ENCODE peak calls at places on chromosomes 16 and 17, in six cellular contexts. Y is GM12892, Q is GM12891, G is GM12878, T is K562, C is H1. M is an unnamed sample.

GRCh38 chr17:78990349-78991016 is 10.8 kb upstream of the LGALS3BP start:
- DNase-seq in Y (no peak), Q (peak), G (no peak), T (no peak), C (no peak), M (no peak)

GRCh38 chr16:70380205-70380918 is 33.7 kb downstream of the DDX19A start:
- DNase-seq in Y (no peak), Q (no peak), G (no peak), T (no peak), C (peak), M (peak)

GRCh38 chr17:80586464-80587228 is 42.0 kb downstream of the RPTOR start:
- DNase-seq in Y (no peak), Q (no peak), G (no peak), T (no peak), C (no peak), M (no peak)

GRCh38 chr17:17206149-17206912 is at the start of gene PLD6:
- DNase-seq in Y (peak), Q (peak), G (peak), T (peak), C (no peak), M (peak)

GRCh38 chr17:66814570-66814969 is 20.3 kb upstream of the CACNG5 start:
- DNase-seq in Y (no peak), Q (no peak), G (no peak), T (no peak), C (no peak), M (no peak)

GRCh38 chr17:21678451-21679081 is 13.8 kb upstream of the KCNJ18 start:
- DNase-seq in Y (no peak), Q (no peak), G (no peak), T (peak), C (no peak), M (no peak)

GRCh38 chr16:3569851-3570250 is 7.4 kb downstream of the NLRC3 start:
- DNase-seq in Y (no peak), Q (no peak), G (no peak), T (no peak), C (no peak), M (no peak)

GRCh38 chr17:60354223-60354622 is 37.7 kb downstream of the USP32 start:
- DNase-seq in Y (no peak), Q (no peak), G (no peak), T (no peak), C (no peak), M (peak)

GRCh38 chr17:68288804-68289203 is 2.1 kb downstream of the SLC16A6 start:
- DNase-seq in Y (no peak), Q (no peak), G (no peak), T (no peak), C (no peak), M (no peak)

DNA sequence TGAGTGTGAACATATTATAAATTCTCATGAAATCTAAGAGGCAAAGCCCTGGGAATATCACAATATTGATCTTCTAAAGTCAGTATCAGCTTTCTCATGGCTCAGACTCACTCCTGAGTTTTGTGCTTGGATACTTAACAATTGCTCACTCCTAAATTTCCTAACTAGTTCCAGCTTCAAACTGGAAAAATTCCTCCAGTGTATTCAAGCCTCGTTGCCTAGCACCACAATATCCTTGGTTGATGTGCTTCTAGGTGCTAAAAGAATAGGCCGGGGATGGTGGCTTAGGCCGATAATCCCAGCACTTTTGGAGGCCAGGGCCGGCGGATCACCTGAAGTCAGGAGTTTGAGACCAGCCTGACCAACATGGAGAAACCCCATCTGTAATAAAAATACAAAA is 62.5 kb downstream of the XYLT1 start:
- DNase-seq in Y (no peak), Q (no peak), G (no peak), T (no peak), C (no peak), M (no peak)
- TF ChIP-seq TAF1 in Y (no peak), Q (no peak), G (no peak), T (no peak), C (no peak), M (no peak)

DNA sequence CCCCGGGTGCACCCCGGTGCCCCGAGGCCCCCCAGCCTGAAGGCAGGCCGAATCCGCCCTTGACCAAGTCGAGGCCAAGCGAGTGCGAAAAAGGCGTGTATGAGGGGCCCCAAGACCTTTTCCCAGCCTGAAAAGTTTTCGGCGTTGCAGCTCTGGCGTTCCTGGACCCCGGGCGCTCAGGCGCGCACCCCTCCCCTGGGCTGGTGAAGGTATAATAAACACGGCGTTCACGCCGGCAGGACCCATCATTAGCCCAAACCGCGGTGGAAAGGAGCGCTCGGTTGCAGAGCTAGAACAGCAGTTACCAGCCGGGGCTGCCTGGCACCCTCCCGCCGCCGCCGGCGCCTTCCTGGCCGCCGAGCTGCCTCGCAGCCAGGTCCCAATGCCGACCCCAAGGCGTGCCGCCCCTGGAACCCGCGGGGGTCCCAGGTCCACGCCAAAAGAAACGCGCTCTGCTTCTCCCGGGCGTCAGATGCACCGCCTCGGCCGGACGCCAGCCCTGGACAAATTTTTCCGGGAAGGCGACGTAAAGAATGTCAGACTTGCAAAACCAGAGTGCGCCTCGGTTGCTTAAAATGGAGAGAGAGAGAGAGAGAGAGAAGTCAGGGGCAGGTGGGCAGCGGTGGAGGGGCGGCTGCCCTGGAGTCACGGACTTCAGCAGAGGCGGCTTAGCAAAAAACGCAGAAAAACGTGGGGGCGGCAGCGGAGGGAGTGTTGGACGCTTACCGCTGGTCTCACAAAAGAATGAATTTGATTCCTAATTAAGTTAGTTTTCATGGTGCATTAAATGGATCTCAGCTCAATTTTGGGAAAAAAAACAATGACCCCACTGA is 11.4 kb upstream of the FOXF1 start:
- DNase-seq in Y (no peak), Q (no peak), G (no peak), T (no peak), C (no peak), M (no peak)
- TF ChIP-seq POLR2A in Y (no peak), Q (no peak), G (no peak), T (no peak), C (no peak), M (no peak)

GRCh38 chr17:49985310-49985990 is 9.6 kb downstream of the DLX3 start:
- DNase-seq in Y (no peak), Q (no peak), G (no peak), T (no peak), C (no peak), M (no peak)
- TF ChIP-seq TAF1 in Y (no peak), Q (no peak), G (no peak), T (no peak), C (no peak), M (no peak)

DNA sequence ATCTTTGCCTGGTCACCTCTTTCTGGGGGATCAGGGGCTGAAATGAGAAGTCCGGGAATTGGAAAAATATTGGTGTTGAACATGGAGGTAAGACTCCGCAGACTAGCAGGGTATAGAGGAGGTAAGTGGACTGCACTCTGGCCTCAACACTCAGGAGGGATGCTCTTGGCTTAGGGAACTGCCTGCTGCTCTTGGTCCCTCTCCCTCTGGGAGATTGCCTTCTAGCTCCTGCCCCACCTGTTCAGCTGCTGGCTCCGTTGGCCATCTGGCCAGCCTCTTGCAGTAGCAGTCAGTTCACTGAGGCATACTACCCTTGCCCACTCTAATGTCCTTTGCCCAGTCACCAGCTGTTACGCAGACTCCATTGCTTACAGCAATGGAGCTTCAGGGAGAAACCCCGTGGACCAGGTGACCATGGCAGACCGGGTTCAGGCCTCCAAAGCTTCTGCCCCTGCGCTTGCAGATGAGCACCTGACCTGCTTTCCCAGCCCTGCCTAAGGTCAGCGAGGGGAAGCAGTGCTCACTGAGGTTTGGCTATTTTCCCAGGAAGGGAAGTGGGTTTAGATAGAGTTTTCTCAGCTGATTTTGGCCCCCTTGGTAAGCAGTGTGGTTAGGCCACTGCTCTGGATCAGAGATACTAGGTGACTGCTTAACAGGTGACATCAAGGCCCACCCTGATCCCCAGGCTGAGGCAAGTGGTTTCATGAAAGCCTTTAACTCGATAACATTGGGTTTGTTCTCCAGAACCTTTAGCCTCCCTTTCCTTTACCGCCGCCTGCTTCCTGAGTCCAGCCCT is 11.9 kb downstream of the CDK5RAP3 start:
- DNase-seq in Y (no peak), Q (no peak), G (no peak), T (no peak), C (no peak), M (no peak)
- TF ChIP-seq POLR2A in Y (no peak), Q (no peak), G (no peak), T (no peak), C (no peak), M (peak)

DNA sequence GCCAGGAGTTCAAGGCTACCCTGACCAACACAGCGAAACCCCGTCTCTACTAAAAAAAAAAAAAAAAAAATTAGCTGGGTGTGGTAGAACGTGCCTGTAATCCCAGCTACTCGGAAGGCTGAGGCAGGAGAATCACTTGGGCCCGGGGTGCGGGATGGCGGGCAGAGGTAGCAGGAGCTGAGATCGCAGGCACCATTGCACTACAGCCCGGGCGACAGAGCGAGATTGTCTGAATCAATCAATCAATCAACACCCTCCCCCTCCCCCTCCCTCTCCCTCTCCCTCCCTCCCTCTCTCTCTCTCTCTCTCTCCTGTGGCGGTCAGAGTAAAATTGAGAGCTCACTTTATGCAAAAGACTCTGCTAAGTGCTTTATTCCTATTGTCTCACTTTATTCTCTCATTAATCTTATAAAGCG is 1.2 kb downstream of the HSDL1 start:
- DNase-seq in Y (no peak), Q (no peak), G (no peak), T (no peak), C (no peak), M (no peak)
- TF ChIP-seq TAF1 in Y (no peak), Q (no peak), G (no peak), T (no peak), C (no peak), M (no peak)

DNA sequence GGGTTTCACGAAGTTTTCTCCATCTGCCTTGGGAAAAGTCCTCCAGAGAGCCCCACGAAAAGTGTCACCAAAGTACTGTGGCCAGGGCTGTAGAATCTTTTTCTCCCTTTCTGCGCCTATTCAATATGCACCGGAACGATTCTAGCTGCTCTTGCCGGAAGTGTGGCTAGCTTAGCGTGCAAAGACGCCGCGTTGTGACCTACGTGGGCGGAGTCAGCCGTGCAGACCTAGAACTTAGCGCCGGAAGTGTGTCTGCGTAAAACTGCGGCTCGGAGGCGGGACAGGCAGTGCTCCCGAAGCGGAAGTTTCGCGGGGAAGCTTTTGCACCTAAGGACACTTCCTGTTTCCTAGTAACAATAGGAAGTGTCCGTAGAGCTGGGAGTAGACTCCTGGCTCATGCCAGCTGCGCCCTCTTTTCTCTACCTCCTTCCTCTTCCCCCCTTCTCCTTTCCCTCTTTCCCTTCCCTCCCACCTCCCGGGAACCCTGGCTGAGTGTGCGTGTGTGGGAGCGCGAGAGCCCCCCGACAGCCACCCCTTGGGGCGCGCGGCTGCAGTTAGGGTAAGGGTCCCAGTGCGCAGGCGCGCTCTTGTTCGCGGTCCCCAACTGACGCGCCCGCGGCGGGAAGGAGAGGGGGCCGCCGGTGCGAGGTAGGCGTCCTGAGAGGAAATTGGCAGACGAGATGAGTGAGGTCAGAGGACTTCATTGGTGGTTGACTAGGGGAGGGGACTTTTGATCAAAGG is at the start of the genes ZNF646 and ZNF668:
- DNase-seq in Y (peak), Q (peak), G (peak), T (peak), C (peak), M (peak)
- TF ChIP-seq POLR2A in Y (peak), Q (peak), G (peak), T (peak), C (peak), M (peak)

GRCh38 chr17:40071720-40072480 is 9.1 kb downstream of the THRA start:
- DNase-seq in Y (no peak), Q (no peak), G (no peak), T (no peak), C (no peak), M (peak)
- TF ChIP-seq TAF1 in Y (no peak), Q (no peak), G (no peak), T (no peak), C (no peak), M (no peak)